ENCODE peak calls at places on chromosome 5, in nine cellular contexts. V, D, R, M, L, O, U, C and K are unnamed samples.
A peak's percentile ranks its signal among the peaks of the same experiment; 100 is the strongest.

GRCh38 chr5:54838843-54839242 is 146.6 kb downstream of the ESM1 start:
- DNase-seq in D (no peak), M (no peak), L (no peak), V (no peak), R (no peak), C (no peak), U (no peak), O (peak; percentile 88), K (no peak)

GRCh38 chr5:96297867-96298266 is 135.2 kb downstream of the PCSK1 start:
- DNase-seq in V (no peak), D (no peak), R (peak; percentile 95), C (no peak), U (no peak), L (no peak), M (no peak), O (no peak), K (no peak)

GRCh38 chr5:174549254-174549653 is 175.1 kb upstream of the MSX2 start:
- DNase-seq in D (peak; percentile 63), C (no peak), M (no peak), R (no peak), O (no peak), V (no peak), U (no peak), L (no peak), K (no peak)

GRCh38 chr5:157004893-157005551 is 42.0 kb upstream of the TIMD4 start:
- DNase-seq in U (no peak), M (no peak), R (peak; percentile 17), D (no peak), C (no peak), V (no peak), L (no peak), O (no peak), K (no peak)

GRCh38 chr5:154646841-154647759 is 108.1 kb upstream of the LARP1 start:
- DNase-seq in R (peak; percentile 6), L (peak; percentile 12), M (peak; percentile 54), U (no peak), C (peak; percentile 36), O (peak; percentile 17), D (peak; percentile 41), V (no peak), K (peak; percentile 83)

GRCh38 chr5:159099049-159099760 is 511 bp downstream of the EBF1 start:
- DNase-seq in C (peak; percentile 32), O (peak; percentile 63), V (no peak), M (peak; percentile 64), U (no peak), L (peak; percentile 74), R (peak; percentile 80), D (no peak), K (peak; percentile 90)

GRCh38 chr5:78509884-78510769 is 138.4 kb downstream of the LHFPL2 start:
- DNase-seq in M (peak; percentile 33), V (peak; percentile 25), R (no peak), C (peak; percentile 39), O (peak; percentile 67), D (peak; percentile 78), L (peak; percentile 33), U (peak; percentile 72), K (peak; percentile 95)

GRCh38 chr5:94992325-94992724 is 292.6 kb downstream of the MCTP1 start:
- DNase-seq in R (no peak), V (no peak), M (no peak), O (no peak), C (no peak), L (no peak), D (no peak), U (no peak), K (no peak)

GRCh38 chr5:179415291-179416060 is 70.2 kb upstream of the ADAMTS2 start:
- DNase-seq in M (no peak), C (no peak), R (no peak), V (no peak), D (no peak), L (no peak), U (no peak), O (no peak), K (no peak)

GRCh38 chr5:10502130-10502529 is 60.5 kb downstream of the ROPN1L start:
- DNase-seq in U (no peak), M (no peak), O (no peak), D (no peak), C (no peak), R (no peak), V (no peak), L (no peak), K (no peak)

GRCh38 chr5:117982691-117983090 is 1005.7 kb downstream of the DTWD2 start:
- DNase-seq in C (no peak), V (no peak), M (no peak), O (no peak), R (peak; percentile 17), D (no peak), L (no peak), U (no peak), K (no peak)

GRCh38 chr5:124330595-124330994 is 415.8 kb downstream of the ZNF608 start:
- DNase-seq in M (no peak), D (no peak), U (no peak), R (no peak), O (no peak), C (no peak), V (no peak), L (no peak), K (no peak)

GRCh38 chr5:58716713-58717112 is 133.8 kb downstream of the RAB3C start:
- DNase-seq in M (no peak), D (no peak), O (no peak), V (no peak), C (no peak), L (no peak), U (no peak), R (no peak), K (no peak)

GRCh38 chr5:38134750-38135330 is 123.5 kb upstream of the EGFLAM start:
- DNase-seq in V (no peak), L (no peak), C (no peak), O (no peak), D (no peak), M (no peak), R (no peak), U (no peak), K (no peak)

GRCh38 chr5:74767579-74767913 is 497 bp downstream of the NSA2 start:
- DNase-seq in M (peak; percentile 25), U (no peak), O (no peak), L (no peak), V (no peak), R (peak; percentile 70), D (peak; percentile 37), C (no peak), K (no peak)

GRCh38 chr5:59760798-59761348 is 132.7 kb downstream of the PDE4D start:
- DNase-seq in V (no peak), O (no peak), D (no peak), L (no peak), U (no peak), C (no peak), R (peak; percentile 25), M (no peak), K (no peak)

GRCh38 chr5:132334812-132335211 is 34.7 kb upstream of the SLC22A5 start:
- DNase-seq in U (no peak), R (no peak), V (no peak), L (peak; percentile 18), C (no peak), D (no peak), O (peak; percentile 55), M (no peak), K (no peak)

GRCh38 chr5:111134080-111134479 is 41.9 kb downstream of the WDR36 start:
- DNase-seq in V (no peak), L (no peak), D (no peak), U (no peak), M (no peak), C (no peak), R (peak; percentile 80), O (no peak), K (no peak)

GRCh38 chr5:71475788-71476384 is 20.4 kb downstream of the BDP1 start:
- DNase-seq in V (no peak), O (peak; percentile 19), M (no peak), U (no peak), R (peak; percentile 36), C (no peak), L (no peak), D (no peak), K (no peak)

GRCh38 chr5:95988877-95989276 is 27.2 kb upstream of the ELL2 start:
- DNase-seq in L (no peak), M (no peak), O (no peak), V (no peak), U (no peak), R (no peak), C (no peak), D (no peak), K (no peak)

GRCh38 chr5:97182571-97183099 is 412 bp downstream of the RIOK2 start:
- DNase-seq in D (no peak), O (peak; percentile 51), C (no peak), R (peak; percentile 43), L (no peak), V (no peak), M (no peak), U (no peak), K (no peak)

GRCh38 chr5:154401355-154401754 is 44.4 kb upstream of the SAP30L start:
- DNase-seq in C (no peak), U (no peak), O (peak; percentile 29), V (no peak), M (no peak), D (no peak), L (no peak), R (no peak), K (no peak)

GRCh38 chr5:81763294-81763928 is 12.5 kb upstream of the SSBP2 start:
- DNase-seq in V (no peak), L (no peak), R (no peak), C (no peak), M (no peak), D (no peak), O (no peak), U (no peak), K (no peak)